ENCODE peak calls at places on chromosomes 5 and 9, in five cellular contexts. S, C, F, G and M are unnamed samples.

GRCh38 chr5:123763201-123763600 is 251.2 kb downstream of the CSNK1G3 start:
- DNase-seq in S (no peak), C (no peak), F (no peak), G (no peak), M (no peak)

GRCh38 chr5:153938131-153938842 is 100.4 kb downstream of the FAM114A2 start:
- DNase-seq in S (no peak), C (no peak), F (no peak), G (no peak), M (no peak)

GRCh38 chr5:15375557-15375956 is 124.4 kb upstream of the FBXL7 start:
- DNase-seq in S (no peak), C (no peak), F (no peak), G (no peak), M (no peak)

GRCh38 chr5:158406884-158407790 is 548.2 kb upstream of the CLINT1 start:
- DNase-seq in S (no peak), C (no peak), F (no peak), G (no peak), M (no peak)

GRCh38 chr5:95262933-95263660 is 21.8 kb downstream of the MCTP1 start:
- DNase-seq in S (no peak), C (no peak), F (no peak), G (no peak), M (no peak)

GRCh38 chr5:176772271-176773210 is 37.8 kb upstream of the UNC5A start:
- DNase-seq in S (no peak), C (peak), F (no peak), G (peak), M (peak)

GRCh38 chr9:124045076-124045829 is 33.7 kb downstream of the LHX2 start:
- DNase-seq in S (peak), C (no peak), F (no peak), G (peak), M (no peak)

GRCh38 chr9:134562146-134562753 is 79.4 kb upstream of the COL5A1 start:
- DNase-seq in S (no peak), C (peak), F (no peak), G (peak), M (no peak)

GRCh38 chr5:100407053-100407452 is 128.1 kb upstream of the FAM174A start:
- DNase-seq in S (no peak), C (no peak), F (no peak), G (no peak), M (no peak)

GRCh38 chr5:149219584-149219983 is 52.1 kb upstream of the AFAP1L1 start:
- DNase-seq in S (no peak), C (no peak), F (no peak), G (no peak), M (no peak)

GRCh38 chr9:137461663-137462395 is 2.7 kb upstream of the NSMF start:
- DNase-seq in S (peak), C (no peak), F (peak), G (no peak), M (no peak)